ENCODE peak calls at places on chromosomes 4 and X, in nine cellular contexts. O is body of pancreas, N is choroid plexus epithelial cell, A is A549, P is bronchial epithelial cell, Z is cardiac muscle cell, K is esophagus squamous epithelium, F is mammary epithelial cell, H is omental fat pad. E is an unnamed sample.

GRCh38 chrX:37785569-37785968 is 5.7 kb downstream of the CYBB start:
- DNase-seq in O (no peak), N (no peak), A (no peak), P (peak; percentile 26), Z (no peak), K (no peak), F (peak; percentile 21), H (no peak), E (peak; percentile 25)

GRCh38 chrX:115690554-115691216 is 129.7 kb downstream of the PLS3 start:
- DNase-seq in O (peak; percentile 59), N (peak; percentile 90), A (peak; percentile 49), P (peak; percentile 70), Z (peak; percentile 87), K (no peak), F (peak; percentile 64), H (peak; percentile 37), E (peak; percentile 81)

GRCh38 chr4:188660796-188661195 is 521.6 kb downstream of the TRIML1 start:
- DNase-seq in O (no peak), N (no peak), A (no peak), P (no peak), Z (no peak), K (no peak), F (no peak), H (no peak), E (no peak)

GRCh38 chr4:114694770-114695169 is 96.2 kb downstream of the UGT8 start:
- DNase-seq in O (no peak), N (peak; percentile 58), A (no peak), P (peak; percentile 46), Z (peak; percentile 52), K (no peak), F (peak; percentile 16), H (no peak), E (peak; percentile 49)

GRCh38 chr4:126807132-126807531 is 825.6 kb upstream of the INTU start:
- DNase-seq in O (no peak), N (no peak), A (no peak), P (peak; percentile 46), Z (peak; percentile 27), K (no peak), F (peak; percentile 29), H (no peak), E (peak; percentile 14)

GRCh38 chr4:38099020-38099600 is 138.9 kb downstream of the PTTG2 start:
- DNase-seq in O (no peak), N (peak; percentile 49), A (no peak), P (no peak), Z (no peak), K (no peak), F (no peak), H (no peak), E (no peak)

GRCh38 chr4:138158746-138159297 is 83.3 kb downstream of the SLC7A11 start:
- DNase-seq in O (no peak), N (peak; percentile 83), A (no peak), P (peak; percentile 81), Z (no peak), K (no peak), F (peak; percentile 67), H (no peak), E (peak; percentile 33)

GRCh38 chrX:40085714-40086113 is 12.0 kb downstream of the BCOR start:
- DNase-seq in O (peak; percentile 73), N (no peak), A (no peak), P (no peak), Z (no peak), K (no peak), F (no peak), H (no peak), E (no peak)

GRCh38 chr4:81039351-81040174 is 9.1 kb downstream of the BMP3 start:
- DNase-seq in O (no peak), N (peak; percentile 19), A (no peak), P (peak; percentile 40), Z (no peak), K (no peak), F (no peak), H (no peak), E (peak; percentile 39)

GRCh38 chr4:140668111-140668510 is 88.1 kb downstream of the TBC1D9 start:
- DNase-seq in O (no peak), N (no peak), A (no peak), P (no peak), Z (no peak), K (no peak), F (no peak), H (no peak), E (no peak)

GRCh38 chr4:93842512-93843252 is 14.1 kb downstream of the ATOH1 start:
- DNase-seq in O (peak; percentile 22), N (no peak), A (no peak), P (no peak), Z (no peak), K (no peak), F (no peak), H (no peak), E (no peak)

GRCh38 chr4:94256833-94257232 is 49.2 kb downstream of the SMARCAD1 start:
- DNase-seq in O (no peak), N (peak; percentile 29), A (no peak), P (no peak), Z (no peak), K (no peak), F (no peak), H (no peak), E (peak; percentile 13)

GRCh38 chr4:21946858-21947257 is 1.7 kb downstream of the KCNIP4 start:
- DNase-seq in O (no peak), N (no peak), A (no peak), P (no peak), Z (no peak), K (no peak), F (no peak), H (no peak), E (no peak)

GRCh38 chrX:7690842-7691241 is 152.1 kb upstream of the VCX start:
- DNase-seq in O (no peak), N (no peak), A (no peak), P (no peak), Z (peak; percentile 20), K (no peak), F (no peak), H (no peak), E (no peak)
- TF ChIP-seq CTCF in O (no peak), N (no peak), A (no peak), P (no peak), Z (no peak), K (no peak), F (no peak), H (no peak), E (no peak)

GRCh38 chr4:98506462-98507132 is 151.8 kb downstream of the TSPAN5 start:
- DNase-seq in O (peak; percentile 10), N (peak; percentile 30), A (peak; percentile 8), P (no peak), Z (peak; percentile 47), K (no peak), F (no peak), H (no peak), E (peak; percentile 38)
- TF ChIP-seq CTCF in O (no peak), N (peak; percentile 47), A (peak; percentile 31), P (no peak), Z (peak; percentile 24), K (no peak), F (no peak), H (no peak), E (no peak)

GRCh38 chr4:75898533-75898932 is 3.7 kb downstream of the PPEF2 start:
- DNase-seq in O (no peak), N (no peak), A (no peak), P (no peak), Z (no peak), K (no peak), F (no peak), H (no peak), E (no peak)

GRCh38 chr4:75892508-75892907 is 9.7 kb downstream of the PPEF2 start:
- DNase-seq in O (no peak), N (no peak), A (peak; percentile 22), P (no peak), Z (no peak), K (no peak), F (peak; percentile 5), H (no peak), E (no peak)

GRCh38 chr4:75891611-75892010 is 10.6 kb downstream of the PPEF2 start:
- DNase-seq in O (no peak), N (no peak), A (no peak), P (no peak), Z (no peak), K (no peak), F (no peak), H (no peak), E (no peak)

GRCh38 chr4:75895744-75896314 is 6.4 kb downstream of the PPEF2 start:
- DNase-seq in O (peak; percentile 6), N (peak; percentile 47), A (peak; percentile 15), P (peak; percentile 33), Z (peak; percentile 21), K (no peak), F (peak; percentile 11), H (no peak), E (peak; percentile 54)
- TF ChIP-seq CTCF in O (peak; percentile 53), N (peak; percentile 75), A (peak; percentile 57), P (peak; percentile 67), Z (peak; percentile 61), K (no peak), F (peak; percentile 46), H (no peak), E (peak; percentile 65)

GRCh38 chr4:8275511-8275910 is 6.0 kb downstream of the HTRA3 start:
- DNase-seq in O (no peak), N (no peak), A (no peak), P (no peak), Z (no peak), K (no peak), F (no peak), H (no peak), E (no peak)

GRCh38 chr4:8277356-8278008 is 7.9 kb downstream of the HTRA3 start:
- DNase-seq in O (no peak), N (no peak), A (no peak), P (no peak), Z (no peak), K (no peak), F (no peak), H (no peak), E (no peak)

GRCh38 chr4:8278009-8278395 is 8.4 kb downstream of the HTRA3 start:
- DNase-seq in O (no peak), N (no peak), A (no peak), P (no peak), Z (no peak), K (no peak), F (no peak), H (no peak), E (no peak)

GRCh38 chr4:8274772-8275241 is 5.3 kb downstream of the HTRA3 start:
- DNase-seq in O (peak; percentile 48), N (peak; percentile 95), A (no peak), P (no peak), Z (peak; percentile 67), K (no peak), F (peak; percentile 17), H (no peak), E (peak; percentile 24)

DNA sequence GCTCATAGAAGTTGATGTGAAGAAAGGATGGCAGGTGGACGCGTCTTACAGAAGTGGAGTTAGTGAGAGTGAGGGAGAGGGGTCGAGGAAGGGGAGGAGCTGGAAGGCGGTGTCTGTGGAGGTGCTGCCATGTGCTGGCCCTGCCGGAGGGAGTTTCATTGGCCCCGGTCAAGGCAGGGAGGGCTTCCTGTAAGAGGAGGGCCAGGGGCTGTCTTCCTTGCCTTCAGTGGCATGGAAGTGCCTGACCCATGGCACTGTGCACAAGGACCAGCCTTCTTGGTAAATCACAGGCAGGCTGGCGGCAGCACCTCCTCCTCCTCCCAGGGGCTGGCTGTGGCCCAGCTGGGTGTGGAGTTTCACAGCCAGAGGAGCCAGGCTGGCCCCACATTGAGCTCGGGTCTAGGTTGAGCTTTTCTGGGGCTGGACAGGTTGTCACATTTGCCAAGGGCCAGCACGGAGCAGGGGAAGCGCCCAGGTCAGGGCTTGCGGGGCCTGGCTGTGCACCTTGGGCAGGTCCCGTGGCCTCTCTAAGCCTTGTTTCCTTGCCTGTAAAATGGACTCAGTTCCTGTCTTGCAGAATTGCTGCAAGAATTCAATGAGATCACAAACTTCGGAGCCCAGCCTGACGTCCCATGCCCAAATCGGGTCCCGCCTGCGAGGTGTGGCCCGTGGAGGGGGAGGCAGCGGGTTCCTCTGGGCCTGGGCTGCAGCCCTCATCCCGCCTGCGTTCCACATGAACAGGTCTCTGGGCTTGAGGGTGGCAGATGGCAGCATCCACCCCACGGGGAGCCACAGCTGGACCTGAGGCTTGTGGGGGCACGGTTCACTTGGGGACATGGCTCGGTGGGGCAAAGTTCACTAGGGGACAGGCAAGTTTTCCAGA is 7.0 kb downstream of the HTRA3 start:
- DNase-seq in O (no peak), N (peak; percentile 42), A (no peak), P (no peak), Z (no peak), K (no peak), F (no peak), H (no peak), E (peak; percentile 58)
- TF ChIP-seq CTCF in O (no peak), N (no peak), A (no peak), P (no peak), Z (no peak), K (no peak), F (no peak), H (no peak), E (no peak)